ENCODE peak calls at places on chromosomes 1 and 21, in four cellular contexts. One of them, this sample, is unnamed.

GRCh38 chr21:42009018-42009830 is 936 bp downstream of the ZBTB21 start:
- DNase-seq in K562: peak; percentile 72
- DNase-seq in GM12878: no peak
- DNase-seq in HepG2: peak; percentile 62
- DNase-seq in this sample: peak; percentile 56

GRCh38 chr1:27145934-27146354 is 9.0 kb downstream of the SLC9A1 start:
- DNase-seq in K562: peak; percentile 65
- DNase-seq in GM12878: no peak
- DNase-seq in HepG2: no peak
- DNase-seq in this sample: no peak

GRCh38 chr1:151980287-151981177 is 13.1 kb downstream of the S100A10 start:
- DNase-seq in K562: no peak
- DNase-seq in GM12878: no peak
- DNase-seq in HepG2: no peak
- DNase-seq in this sample: no peak

GRCh38 chr1:116504308-116505156 is 66.3 kb downstream of the CD58 start:
- DNase-seq in K562: peak; percentile 92
- DNase-seq in GM12878: peak; percentile 91
- DNase-seq in HepG2: no peak
- DNase-seq in this sample: no peak

GRCh38 chr1:64982134-64982533 is 15.8 kb upstream of the JAK1 start:
- DNase-seq in K562: no peak
- DNase-seq in GM12878: no peak
- DNase-seq in HepG2: peak; percentile 65
- DNase-seq in this sample: no peak

GRCh38 chr1:50329332-50329932 is 93.8 kb downstream of the DMRTA2 start:
- DNase-seq in K562: no peak
- DNase-seq in GM12878: no peak
- DNase-seq in HepG2: no peak
- DNase-seq in this sample: no peak

GRCh38 chr1:7549277-7549676 is 221.8 kb upstream of the VAMP3 start:
- DNase-seq in K562: no peak
- DNase-seq in GM12878: peak; percentile 56
- DNase-seq in HepG2: no peak
- DNase-seq in this sample: no peak

GRCh38 chr1:46530311-46530710 is 21.1 kb downstream of the KNCN start:
- DNase-seq in K562: no peak
- DNase-seq in GM12878: no peak
- DNase-seq in HepG2: no peak
- DNase-seq in this sample: no peak

GRCh38 chr1:24505816-24506215 is 3.2 kb downstream of the RCAN3 start:
- DNase-seq in K562: no peak
- DNase-seq in GM12878: no peak
- DNase-seq in HepG2: no peak
- DNase-seq in this sample: no peak

GRCh38 chr1:159900086-159900680 is at the start of gene CFAP45:
- DNase-seq in K562: peak; percentile 97
- DNase-seq in GM12878: no peak
- DNase-seq in HepG2: no peak
- DNase-seq in this sample: peak; percentile 89

GRCh38 chr1:8870605-8871538 is 7.6 kb downstream of the ENO1 start:
- DNase-seq in K562: no peak
- DNase-seq in GM12878: no peak
- DNase-seq in HepG2: no peak
- DNase-seq in this sample: no peak

GRCh38 chr1:35268282-35269189 is at the start of gene ZMYM4:
- DNase-seq in K562: peak; percentile 95
- DNase-seq in GM12878: peak; percentile 81
- DNase-seq in HepG2: peak; percentile 96
- DNase-seq in this sample: peak; percentile 95

GRCh38 chr1:170661646-170662411 is 2.1 kb upstream of the PRRX1 start:
- DNase-seq in K562: no peak
- DNase-seq in GM12878: no peak
- DNase-seq in HepG2: no peak
- DNase-seq in this sample: no peak

GRCh38 chr21:34880401-34880800 is 168.7 kb downstream of the RUNX1 start:
- DNase-seq in K562: no peak
- DNase-seq in GM12878: no peak
- DNase-seq in HepG2: no peak
- DNase-seq in this sample: no peak

GRCh38 chr1:165144757-165145397 is 211.6 kb downstream of the LMX1A start:
- DNase-seq in K562: peak; percentile 63
- DNase-seq in GM12878: no peak
- DNase-seq in HepG2: peak; percentile 44
- DNase-seq in this sample: peak; percentile 77

GRCh38 chr1:17356387-17356992 is 15.5 kb upstream of the PADI6 start:
- DNase-seq in K562: no peak
- DNase-seq in GM12878: no peak
- DNase-seq in HepG2: no peak
- DNase-seq in this sample: no peak

GRCh38 chr21:15122241-15122640 is 57.4 kb upstream of the NRIP1 start:
- DNase-seq in K562: no peak
- DNase-seq in GM12878: no peak
- DNase-seq in HepG2: peak; percentile 57
- DNase-seq in this sample: no peak

GRCh38 chr1:33182452-33182851 is 609 bp upstream of the TRIM62 start:
- DNase-seq in K562: no peak
- DNase-seq in GM12878: no peak
- DNase-seq in HepG2: no peak
- DNase-seq in this sample: peak; percentile 28

GRCh38 chr1:241225741-241226140 is 131.3 kb downstream of the RGS7 start:
- DNase-seq in K562: no peak
- DNase-seq in GM12878: no peak
- DNase-seq in HepG2: no peak
- DNase-seq in this sample: no peak

GRCh38 chr1:36285450-36286101 is 20.6 kb upstream of the SH3D21 start:
- DNase-seq in K562: peak; percentile 82
- DNase-seq in GM12878: peak; percentile 41
- DNase-seq in HepG2: peak; percentile 86
- DNase-seq in this sample: peak; percentile 69

GRCh38 chr1:21216835-21217811 is 40.4 kb upstream of the EIF4G3 start:
- DNase-seq in K562: peak; percentile 82
- DNase-seq in GM12878: no peak
- DNase-seq in HepG2: peak; percentile 45
- DNase-seq in this sample: peak; percentile 68

GRCh38 chr1:178341218-178341956 is 155.4 kb downstream of the CLEC20A start:
- DNase-seq in K562: no peak
- DNase-seq in GM12878: no peak
- DNase-seq in HepG2: no peak
- DNase-seq in this sample: peak; percentile 9

GRCh38 chr1:9590201-9590600 is 1.5 kb downstream of the TMEM201 start:
- DNase-seq in K562: no peak
- DNase-seq in GM12878: no peak
- DNase-seq in HepG2: no peak
- DNase-seq in this sample: no peak

GRCh38 chr1:58162952-58163550 is 383.5 kb downstream of the OMA1 start:
- DNase-seq in K562: peak; percentile 33
- DNase-seq in GM12878: no peak
- DNase-seq in HepG2: peak; percentile 57
- DNase-seq in this sample: peak; percentile 71

GRCh38 chr1:244761279-244761678 is 74.2 kb upstream of the COX20 start:
- DNase-seq in K562: no peak
- DNase-seq in GM12878: no peak
- DNase-seq in HepG2: no peak
- DNase-seq in this sample: no peak

GRCh38 chr1:31435471-31436409 is 22.7 kb downstream of the SERINC2 start:
- DNase-seq in K562: no peak
- DNase-seq in GM12878: no peak
- DNase-seq in HepG2: no peak
- DNase-seq in this sample: no peak

GRCh38 chr1:172005856-172006255 is 164.6 kb downstream of the DNM3 start:
- DNase-seq in K562: no peak
- DNase-seq in GM12878: no peak
- DNase-seq in HepG2: peak; percentile 45
- DNase-seq in this sample: no peak

GRCh38 chr1:159647616-159648015 is 60.0 kb downstream of the APCS start:
- DNase-seq in K562: no peak
- DNase-seq in GM12878: no peak
- DNase-seq in HepG2: no peak
- DNase-seq in this sample: no peak

DNA sequence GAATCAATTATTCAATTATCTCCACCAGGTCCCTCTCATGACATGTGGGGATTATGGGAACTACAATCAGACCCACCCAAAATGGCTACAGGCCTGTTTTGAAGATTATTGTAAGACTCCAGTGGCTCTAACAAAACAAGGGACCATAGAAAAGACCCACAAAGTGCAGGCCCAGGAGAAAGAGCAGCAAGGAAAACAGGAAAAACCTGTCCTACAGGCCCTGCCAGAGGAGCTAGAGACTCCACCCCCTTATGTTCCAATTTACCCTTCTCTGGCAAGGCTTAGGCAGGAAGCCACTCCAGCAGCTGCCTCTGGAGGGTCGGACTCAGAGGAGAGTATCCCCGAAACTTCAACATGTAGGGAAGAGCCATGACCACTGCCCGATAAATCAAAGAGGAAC is 96.5 kb downstream of the LIPI start:
- DNase-seq in K562: no peak
- DNase-seq in GM12878: no peak
- DNase-seq in HepG2: no peak
- DNase-seq in this sample: no peak
- TF ChIP-seq TARDBP in K562: no peak
- TF ChIP-seq TARDBP in GM12878: no peak
- TF ChIP-seq TARDBP in HepG2: no peak
- TF ChIP-seq TARDBP in this sample: no peak

DNA sequence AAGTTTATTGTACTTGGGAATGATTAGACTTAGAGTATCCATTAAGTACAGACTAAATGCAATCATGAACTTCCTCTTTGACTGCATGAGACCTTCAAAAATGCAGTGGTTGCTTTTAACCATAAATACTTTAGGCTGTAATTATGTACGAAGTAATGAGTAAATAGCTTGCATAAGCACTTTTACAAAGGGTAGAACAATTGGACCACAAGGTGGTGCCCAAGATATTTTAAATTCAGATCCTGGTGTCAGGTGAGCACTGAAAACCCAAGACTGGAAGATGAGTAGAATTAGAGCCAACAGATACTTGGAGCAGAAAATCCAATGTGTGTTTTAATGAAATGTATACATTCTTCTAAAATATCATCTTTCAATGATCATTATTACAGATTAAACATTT is 43.4 kb upstream of the RHOU start:
- DNase-seq in K562: no peak
- DNase-seq in GM12878: no peak
- DNase-seq in HepG2: peak; percentile 72
- DNase-seq in this sample: peak; percentile 47
- TF ChIP-seq SP1 in K562: no peak
- TF ChIP-seq SP1 in GM12878: no peak
- TF ChIP-seq SP1 in HepG2: no peak
- TF ChIP-seq SP1 in this sample: no peak

GRCh38 chr1:154272999-154273563 is 652 bp downstream of the HAX1 start:
- DNase-seq in K562: no peak
- DNase-seq in GM12878: no peak
- DNase-seq in HepG2: no peak
- DNase-seq in this sample: no peak
- TF ChIP-seq TARDBP in K562: no peak
- TF ChIP-seq TARDBP in GM12878: no peak
- TF ChIP-seq TARDBP in HepG2: no peak
- TF ChIP-seq TARDBP in this sample: no peak

DNA sequence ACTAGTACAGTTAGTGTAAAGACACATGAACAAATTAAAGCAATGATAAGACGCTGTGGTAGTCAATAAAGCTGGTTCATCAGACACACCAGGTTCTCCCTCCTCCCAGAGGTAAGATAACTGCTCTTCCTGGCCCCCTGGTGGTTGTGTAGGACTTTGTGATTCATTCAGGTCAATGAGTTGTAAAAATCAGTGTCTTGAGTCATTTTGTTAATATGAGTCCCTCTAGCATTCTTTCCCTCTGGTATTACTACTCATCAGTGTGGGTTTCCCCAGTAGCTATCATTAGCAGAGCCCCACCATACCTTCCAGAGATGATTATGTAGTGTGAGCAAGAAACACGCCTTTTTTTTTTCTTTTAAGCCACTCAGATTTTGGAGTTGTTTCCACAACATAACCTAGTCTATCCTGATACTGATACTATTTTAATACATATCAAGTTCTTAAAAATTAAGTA is 3.6 kb upstream of the SETDB1 start:
- DNase-seq in K562: peak; percentile 74
- DNase-seq in GM12878: peak; percentile 86
- DNase-seq in HepG2: peak; percentile 70
- DNase-seq in this sample: peak; percentile 71
- TF ChIP-seq SP1 in K562: no peak
- TF ChIP-seq SP1 in GM12878: no peak
- TF ChIP-seq SP1 in HepG2: no peak
- TF ChIP-seq SP1 in this sample: no peak

DNA sequence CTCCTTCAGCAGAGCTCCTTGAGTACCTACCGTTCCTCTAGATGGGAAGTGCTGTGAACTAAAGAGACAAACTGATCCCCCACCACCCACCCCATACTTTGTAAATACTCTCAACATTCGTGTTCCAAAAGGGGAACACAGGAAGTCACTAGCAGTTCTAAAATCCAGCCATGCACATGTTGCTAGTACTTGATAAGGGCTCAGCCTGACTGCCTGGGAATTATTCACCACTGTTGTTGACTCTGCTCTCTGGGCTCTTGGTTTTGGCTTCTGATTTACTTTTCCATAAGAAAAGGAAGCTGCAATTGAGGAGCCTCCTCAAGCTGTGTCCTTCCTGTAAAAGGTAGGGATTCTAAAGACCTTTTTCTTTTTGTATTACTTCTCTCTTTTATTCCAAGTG is 67.5 kb downstream of the IVNS1ABP start:
- DNase-seq in K562: no peak
- DNase-seq in GM12878: no peak
- DNase-seq in HepG2: no peak
- DNase-seq in this sample: no peak
- TF ChIP-seq TARDBP in K562: no peak
- TF ChIP-seq TARDBP in GM12878: no peak
- TF ChIP-seq TARDBP in HepG2: no peak
- TF ChIP-seq TARDBP in this sample: no peak

DNA sequence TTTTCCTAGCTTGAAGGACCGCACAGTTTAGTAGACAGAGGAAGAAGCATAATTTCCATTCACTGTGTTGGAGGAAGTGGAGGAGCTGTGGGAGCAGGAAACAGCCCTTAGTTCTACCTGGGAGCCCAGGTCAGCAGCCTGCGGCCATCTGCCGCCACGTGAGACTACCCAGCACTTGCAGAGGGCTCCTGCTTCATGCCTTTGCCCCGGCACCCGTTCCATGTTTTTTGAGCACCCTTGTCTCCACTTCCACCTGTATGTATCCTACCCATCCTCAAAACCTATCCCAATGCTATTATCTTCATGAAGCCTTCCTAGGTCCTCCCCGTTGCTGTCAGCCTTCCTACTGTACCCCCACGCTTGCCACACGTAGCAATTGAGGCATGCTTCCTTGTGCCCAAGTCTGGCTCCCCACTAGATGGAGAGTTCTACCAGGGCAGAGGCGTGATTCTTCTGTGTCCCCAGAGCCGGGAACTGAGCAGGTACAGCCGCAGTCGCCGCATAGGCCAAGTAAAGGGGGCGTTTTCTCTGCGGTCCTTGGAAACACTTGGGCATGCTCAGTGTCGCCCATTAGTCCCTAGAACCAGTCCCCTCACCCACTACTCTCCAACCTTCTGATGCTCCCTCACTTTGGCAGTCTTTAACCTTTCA is 1.9 kb downstream of the SLC6A9 start:
- DNase-seq in K562: peak; percentile 70
- DNase-seq in GM12878: no peak
- DNase-seq in HepG2: no peak
- DNase-seq in this sample: peak; percentile 56
- TF ChIP-seq SP1 in K562: no peak
- TF ChIP-seq SP1 in GM12878: no peak
- TF ChIP-seq SP1 in HepG2: no peak
- TF ChIP-seq SP1 in this sample: no peak